ENCODE peak calls at places on chromosomes 7 and 10, in five cellular contexts. F is left ventricle myocardium inferior, J is thoracic aorta, W is K562, H is psoas muscle. E is an unnamed sample.

GRCh38 chr7:151408839-151409554 is 841 bp downstream of the WDR86 start:
- DNase-seq in F (no peak), J (no peak), W (no peak), H (peak; percentile 40), E (no peak)

GRCh38 chr10:96502561-96503267 is 11.0 kb downstream of the TLL2 start:
- DNase-seq in F (no peak), J (no peak), W (no peak), H (no peak), E (no peak)

GRCh38 chr7:82264752-82265305 is 178.7 kb downstream of the CACNA2D1 start:
- DNase-seq in F (no peak), J (no peak), W (no peak), H (no peak), E (no peak)

GRCh38 chr7:85673881-85674280 is 487.0 kb upstream of the SEMA3D start:
- DNase-seq in F (no peak), J (no peak), W (no peak), H (no peak), E (peak; percentile 14)

GRCh38 chr10:93967756-93968155 is 26.0 kb upstream of the PLCE1 start:
- DNase-seq in F (no peak), J (no peak), W (no peak), H (no peak), E (no peak)

GRCh38 chr10:126520918-126521317 is 132.6 kb upstream of the ADAM12 start:
- DNase-seq in F (no peak), J (no peak), W (no peak), H (no peak), E (no peak)

GRCh38 chr7:84102213-84102612 is 92.4 kb downstream of the SEMA3A start:
- DNase-seq in F (no peak), J (no peak), W (no peak), H (no peak), E (no peak)

GRCh38 chr10:111072232-111072631 is 4.6 kb upstream of the ADRA2A start:
- DNase-seq in F (no peak), J (no peak), W (no peak), H (no peak), E (no peak)

GRCh38 chr7:92325850-92326249 is 80.1 kb downstream of the ANKIB1 start:
- DNase-seq in F (no peak), J (no peak), W (no peak), H (no peak), E (no peak)

GRCh38 chr7:73682745-73683055 is 553 bp downstream of the DNAJC30 start:
- DNase-seq in F (no peak), J (no peak), W (no peak), H (no peak), E (no peak)

GRCh38 chr7:73685311-73685710 is 1.9 kb downstream of the BUD23 start:
- DNase-seq in F (no peak), J (no peak), W (no peak), H (no peak), E (no peak)

GRCh38 chr7:73683916-73684693 is 708 bp downstream of the BUD23 start:
- DNase-seq in F (no peak), J (no peak), W (no peak), H (no peak), E (no peak)

GRCh38 chr7:73683056-73683915 is at the start of the genes BUD23 and DNAJC30:
- DNase-seq in F (peak; percentile 99), J (peak; percentile 98), W (peak; percentile 99), H (peak; percentile 99), E (peak; percentile 99)

GRCh38 chr7:73688288-73688687 is 4.9 kb downstream of the BUD23 start:
- DNase-seq in F (no peak), J (no peak), W (no peak), H (no peak), E (no peak)
- H3K36me3 ChIP-seq in F (peaks cover 67% of the 10 kb centered on the region), J (peaks cover 26% of the 10 kb centered on the region), W (peaks cover 83% of the 10 kb centered on the region), H (peaks cover 15% of the 10 kb centered on the region), E (peaks cover 5% of the 10 kb centered on the region)

DNA sequence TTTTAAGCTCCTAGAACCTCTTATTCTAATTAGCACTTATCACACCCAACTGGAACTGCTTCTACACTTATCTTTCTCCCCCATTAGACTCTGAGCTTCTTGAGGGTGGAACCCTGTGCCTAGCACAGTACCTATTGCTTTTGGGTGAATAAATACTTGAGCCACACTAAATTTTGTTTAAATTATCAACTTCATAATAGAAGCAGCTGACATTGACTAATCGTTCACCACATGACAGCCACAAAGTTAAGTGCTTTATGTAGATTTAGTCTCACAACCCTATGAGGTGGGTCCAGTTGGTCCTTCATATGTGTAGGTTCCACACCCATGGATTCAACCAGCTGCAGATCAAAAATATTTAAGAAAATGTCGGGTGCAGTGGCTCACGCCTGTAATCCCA is 36.1 kb upstream of the DNAJB12 start:
- DNase-seq in F (no peak), J (no peak), W (no peak), H (no peak), E (no peak)
- H3K4me1 ChIP-seq in F (no peaks in the 10 kb centered on the region), J (no peaks in the 10 kb centered on the region), W (peaks cover 12% of the 10 kb centered on the region), H (no peaks in the 10 kb centered on the region), E (no peaks in the 10 kb centered on the region)

GRCh38 chr7:99456288-99456687 is 9.7 kb downstream of the ATP5MF start:
- DNase-seq in F (no peak), J (no peak), W (no peak), H (no peak), E (no peak)
- TF ChIP-seq CTCF in F (no peak), J (no peak), W (no peak), H (no peak), E (no peak)

DNA sequence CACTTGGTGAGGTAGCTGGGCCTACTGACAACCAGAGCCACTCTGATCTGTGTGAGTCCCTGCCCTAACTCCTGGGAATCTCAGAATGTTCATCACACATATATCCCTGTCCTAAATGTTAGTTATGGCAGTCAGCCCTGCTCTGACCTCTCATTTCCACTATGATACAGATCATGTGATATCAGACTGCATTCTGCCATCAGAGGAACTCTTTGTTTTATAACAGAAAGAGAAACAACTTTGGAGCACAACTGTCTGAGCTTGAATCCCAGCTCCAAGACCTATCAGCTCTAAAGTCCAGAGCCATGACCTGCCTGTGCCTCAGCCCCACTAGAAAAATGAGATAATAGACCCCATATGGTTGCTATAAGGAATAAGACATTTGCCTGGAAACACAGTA is 54.6 kb upstream of the ABCB4 start:
- DNase-seq in F (no peak), J (no peak), W (no peak), H (no peak), E (no peak)
- H3K36me3 ChIP-seq in F (no peaks in the 10 kb centered on the region), J (no peaks in the 10 kb centered on the region), W (no peaks in the 10 kb centered on the region), H (no peaks in the 10 kb centered on the region), E (no peaks in the 10 kb centered on the region)

E was measured in Caco-2.